ENCODE peak calls at places on chromosomes 13 and 19, in ten cellular contexts. D, R, P, C, K, L, H, Y, I and X are unnamed samples. For H3K36me3, the result is how much of the 10 kb centered on the place peaks cover.

GRCh38 chr19:15038304-15038703 is 11.0 kb upstream of the CASP14 start:
- DNase-seq in D (peak), R (peak), P (peak), C (no peak), K (peak), L (no peak), H (no peak), Y (no peak), I (no peak), X (no peak)

GRCh38 chr19:13382633-13382938 is 123.7 kb downstream of the CACNA1A start:
- DNase-seq in D (no peak), R (no peak), P (no peak), C (no peak), K (no peak), L (no peak), H (no peak), Y (no peak), I (no peak), X (no peak)

GRCh38 chr19:12884926-12885748 is 1.9 kb downstream of the KLF1 start:
- DNase-seq in D (no peak), R (peak), P (peak), C (peak), K (peak), L (no peak), H (peak), Y (peak), I (peak), X (peak)

GRCh38 chr13:83498045-83498444 is 384.2 kb downstream of the SLITRK1 start:
- DNase-seq in D (no peak), R (peak), P (peak), C (no peak), K (no peak), L (no peak), H (no peak), Y (no peak), I (no peak), X (no peak)

GRCh38 chr13:92823059-92823458 is 403.5 kb upstream of the GPC6 start:
- DNase-seq in D (no peak), R (no peak), P (no peak), C (no peak), K (no peak), L (no peak), H (no peak), Y (no peak), I (no peak), X (no peak)

GRCh38 chr19:51016798-51017683 is 2.5 kb downstream of the KLK10 start:
- DNase-seq in D (no peak), R (peak), P (peak), C (no peak), K (peak), L (no peak), H (peak), Y (no peak), I (peak), X (peak)

GRCh38 chr13:99796175-99796819 is 175.3 kb downstream of the ZIC5 start:
- DNase-seq in D (no peak), R (peak), P (peak), C (no peak), K (no peak), L (no peak), H (no peak), Y (no peak), I (peak), X (peak)

GRCh38 chr19:18999016-18999758 is 34.1 kb downstream of the SUGP2 start:
- DNase-seq in D (no peak), R (peak), P (peak), C (no peak), K (no peak), L (no peak), H (no peak), Y (no peak), I (peak), X (no peak)

GRCh38 chr13:73138276-73138950 is 79.6 kb downstream of the KLF5 start:
- DNase-seq in D (no peak), R (peak), P (no peak), C (no peak), K (peak), L (no peak), H (no peak), Y (no peak), I (peak), X (peak)

GRCh38 chr13:23842406-23842805 is 46.8 kb downstream of the MIPEP start:
- DNase-seq in D (no peak), R (no peak), P (no peak), C (no peak), K (peak), L (no peak), H (no peak), Y (no peak), I (no peak), X (no peak)

GRCh38 chr13:52070929-52071523 is 46.5 kb downstream of the UTP14C start:
- DNase-seq in D (no peak), R (peak), P (peak), C (no peak), K (no peak), L (no peak), H (no peak), Y (no peak), I (peak), X (no peak)

GRCh38 chr19:12838893-12839656 is 760 bp downstream of the MAST1 start:
- DNase-seq in D (no peak), R (no peak), P (no peak), C (no peak), K (no peak), L (no peak), H (no peak), Y (no peak), I (no peak), X (no peak)

GRCh38 chr13:101640797-101641400 is 188.4 kb downstream of the ITGBL1 start:
- DNase-seq in D (no peak), R (peak), P (peak), C (no peak), K (peak), L (peak), H (no peak), Y (no peak), I (peak), X (no peak)

GRCh38 chr13:79776538-79776937 is 295.6 kb downstream of the NDFIP2 start:
- DNase-seq in D (no peak), R (peak), P (no peak), C (no peak), K (no peak), L (no peak), H (no peak), Y (no peak), I (peak), X (no peak)

GRCh38 chr19:926595-927043 is 784 bp downstream of the ARID3A start:
- DNase-seq in D (peak), R (no peak), P (no peak), C (no peak), K (no peak), L (no peak), H (peak), Y (no peak), I (no peak), X (no peak)

GRCh38 chr19:49133621-49134454 is 14.5 kb downstream of the PPFIA3 start:
- DNase-seq in D (peak), R (peak), P (no peak), C (no peak), K (peak), L (peak), H (peak), Y (peak), I (peak), X (no peak)

GRCh38 chr13:21012211-21012610 is 49.2 kb downstream of the LATS2 start:
- DNase-seq in D (no peak), R (no peak), P (no peak), C (no peak), K (no peak), L (no peak), H (no peak), Y (no peak), I (peak), X (no peak)

GRCh38 chr13:78487707-78488106 is 115.6 kb downstream of the POU4F1 start:
- DNase-seq in D (no peak), R (no peak), P (no peak), C (no peak), K (no peak), L (no peak), H (no peak), Y (no peak), I (no peak), X (no peak)

GRCh38 chr13:98108330-98108729 is 34.6 kb upstream of the FARP1 start:
- DNase-seq in D (no peak), R (no peak), P (no peak), C (no peak), K (peak), L (no peak), H (no peak), Y (no peak), I (peak), X (no peak)
- H3K36me3 ChIP-seq in D (under half), R (under half), P (under half), C (under half), K (under half), L (under half), H (under half), Y (under half), I (under half), X (under half)

DNA sequence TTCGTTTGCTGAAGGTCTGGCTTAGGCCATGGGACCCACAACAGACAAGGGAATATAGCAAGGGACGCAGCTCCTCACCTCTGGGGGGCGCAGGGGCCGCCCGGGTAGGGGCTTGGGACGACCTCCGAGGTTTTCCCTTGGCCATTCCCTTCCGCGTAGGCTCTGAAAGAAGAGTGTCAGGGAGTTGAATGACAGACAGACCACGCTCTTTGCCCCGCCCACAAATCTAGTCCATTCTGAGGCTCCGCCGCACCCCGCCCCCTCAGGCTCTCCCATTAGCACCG is 11.4 kb upstream of the ZNF414 start:
- DNase-seq in D (no peak), R (no peak), P (no peak), C (no peak), K (no peak), L (no peak), H (no peak), Y (no peak), I (no peak), X (no peak)
- TF ChIP-seq CTCF in D (no peak), R (no peak), P (no peak), C (no peak), K (peak), L (peak), H (peak), Y (no peak), I (peak), X (peak)

DNA sequence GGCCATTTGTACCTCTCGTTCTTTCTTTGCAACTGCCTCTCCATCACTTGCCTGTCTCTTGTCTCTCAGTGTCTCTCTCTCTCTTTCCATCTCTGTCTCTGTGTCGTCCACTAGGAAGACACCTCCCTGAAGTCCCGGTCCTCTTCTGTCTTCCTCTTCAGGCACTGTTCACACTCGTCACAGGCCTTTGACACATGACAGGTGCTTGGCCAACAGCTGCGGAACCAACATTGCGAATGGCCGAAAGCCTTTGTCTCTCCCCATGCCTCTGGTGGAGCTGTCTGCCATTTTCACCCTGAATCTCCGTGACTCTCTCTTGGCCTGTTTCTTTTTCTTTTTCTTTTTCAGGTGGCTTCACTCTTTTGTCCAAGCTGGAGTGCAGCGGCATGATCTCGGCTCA is 2.8 kb downstream of the HIPK4 start:
- DNase-seq in D (no peak), R (no peak), P (no peak), C (no peak), K (no peak), L (no peak), H (no peak), Y (no peak), I (no peak), X (no peak)
- H3K4me3 ChIP-seq in D (no peak), R (no peak), P (no peak), C (no peak), K (no peak), L (no peak), H (no peak), Y (no peak), I (no peak), X (no peak)

GRCh38 chr19:45418812-45419211 is 4.9 kb downstream of the ERCC1 start:
- DNase-seq in D (no peak), R (no peak), P (no peak), C (no peak), K (no peak), L (no peak), H (no peak), Y (no peak), I (no peak), X (no peak)

GRCh38 chr19:45419396-45419795 is 4.3 kb downstream of the ERCC1 start:
- DNase-seq in D (no peak), R (no peak), P (no peak), C (no peak), K (no peak), L (no peak), H (no peak), Y (no peak), I (no peak), X (no peak)

GRCh38 chr19:45414468-45414867 is 8.0 kb downstream of the POLR1G start:
- DNase-seq in D (no peak), R (no peak), P (no peak), C (no peak), K (no peak), L (no peak), H (no peak), Y (no peak), I (no peak), X (no peak)

GRCh38 chr19:45419895-45420294 is 3.8 kb downstream of the ERCC1 start:
- DNase-seq in D (no peak), R (no peak), P (no peak), C (no peak), K (no peak), L (no peak), H (no peak), Y (no peak), I (no peak), X (no peak)

DNA sequence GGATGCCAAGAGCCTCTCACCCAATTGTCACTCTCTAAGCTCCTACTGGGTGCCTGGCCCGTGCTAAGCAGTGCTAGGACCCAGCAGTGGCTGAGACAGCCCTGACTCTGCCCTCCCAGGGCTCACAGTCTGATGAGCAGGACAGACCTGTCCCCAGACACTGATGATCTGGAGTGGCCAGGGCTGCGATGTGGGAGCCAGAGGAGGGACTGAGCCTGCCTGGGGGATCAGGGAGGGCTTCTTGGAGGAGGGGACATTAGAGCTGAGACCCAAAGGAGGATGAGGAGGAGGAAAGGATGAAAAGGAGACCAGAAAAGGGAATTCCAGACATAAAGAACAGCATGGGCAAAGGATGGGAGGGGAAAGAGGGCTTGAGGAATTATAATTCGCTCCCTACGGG is 6.6 kb downstream of the ERCC1 start:
- DNase-seq in D (no peak), R (no peak), P (no peak), C (no peak), K (no peak), L (no peak), H (no peak), Y (no peak), I (no peak), X (no peak)
- H3K36me3 ChIP-seq in D (under half), R (under half), P (under half), C (under half), K (under half), L (under half), H (under half), Y (half or more), I (half or more), X (under half)

DNA sequence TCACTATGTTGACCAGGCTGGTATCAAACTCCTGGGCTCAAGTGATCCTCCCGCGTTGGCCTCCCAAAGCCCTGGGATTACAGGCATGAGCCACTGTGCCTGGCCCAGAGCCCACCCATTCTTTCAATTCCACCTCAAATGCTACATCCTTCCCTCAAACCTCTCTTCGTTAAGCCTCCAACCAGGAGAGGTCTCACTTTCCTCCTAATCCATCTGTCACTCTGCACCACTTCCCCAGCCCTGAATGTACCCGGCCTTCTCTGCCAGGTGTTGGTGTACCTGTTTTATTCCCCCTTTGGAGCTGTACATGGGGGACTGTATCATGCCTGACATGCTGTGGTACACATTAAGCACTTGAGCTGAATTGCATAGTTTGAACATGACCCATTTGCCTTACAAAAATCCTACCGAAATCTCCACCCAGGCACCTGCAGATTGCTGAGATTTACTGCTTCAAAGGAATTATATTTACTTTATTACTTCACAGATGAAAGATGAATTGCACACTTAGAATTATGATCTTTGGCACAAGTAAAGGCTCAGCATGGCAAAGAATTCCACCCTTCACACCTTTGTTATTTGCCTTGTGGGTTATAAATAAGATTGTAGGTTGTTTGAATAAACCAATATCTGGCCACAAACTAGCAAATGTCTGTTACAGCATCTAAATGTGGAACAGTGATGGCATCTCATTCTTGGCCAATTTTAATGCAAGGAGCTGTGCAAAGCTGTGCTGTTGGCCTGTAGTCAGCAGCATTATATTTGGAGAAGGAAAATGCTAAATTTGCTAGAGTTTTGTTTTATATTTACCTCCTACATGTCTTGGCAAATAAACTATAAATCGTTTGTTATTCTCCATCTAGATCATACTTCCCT is 15.6 kb upstream of the WASF3 start:
- DNase-seq in D (no peak), R (no peak), P (no peak), C (no peak), K (no peak), L (no peak), H (no peak), Y (no peak), I (no peak), X (no peak)
- TF ChIP-seq CTCF in D (no peak), R (no peak), P (no peak), C (no peak), K (no peak), L (no peak), H (no peak), Y (no peak), I (no peak), X (no peak)

GRCh38 chr19:10295305-10295846 is 5.6 kb downstream of the ICAM5 start:
- DNase-seq in D (no peak), R (no peak), P (no peak), C (peak), K (no peak), L (no peak), H (peak), Y (no peak), I (no peak), X (no peak)
- H3K4me3 ChIP-seq in D (no peak), R (no peak), P (no peak), C (peak), K (no peak), L (peak), H (no peak), Y (peak), I (no peak), X (no peak)

GRCh38 chr19:11548315-11548700 is 9.7 kb downstream of the CNN1 start:
- DNase-seq in D (no peak), R (no peak), P (no peak), C (no peak), K (no peak), L (no peak), H (no peak), Y (no peak), I (no peak), X (no peak)
- H3K36me3 ChIP-seq in D (under half), R (under half), P (under half), C (under half), K (under half), L (under half), H (under half), Y (under half), I (under half), X (under half)

GRCh38 chr19:17235618-17236413 is 9.8 kb downstream of the OCEL1 start:
- DNase-seq in D (peak), R (peak), P (peak), C (peak), K (peak), L (no peak), H (peak), Y (peak), I (peak), X (no peak)
- TF ChIP-seq CTCF in D (peak), R (peak), P (peak), C (peak), K (no peak), L (peak), H (peak), Y (peak), I (peak), X (no peak)